ENCODE peak calls at places on chromosomes 1 and 21, in eight cellular contexts. A is neural progenitor cell, G is HCT116, Y is PC-3, U is hepatocyte, W is SK-N-SH, L is MM.1S, O is GM23338. B is an unnamed sample.

GRCh38 chr1:93814795-93815737 is 63.9 kb downstream of the DNTTIP2 start:
- DNase-seq in U (no peak), G (no peak), A (no peak), Y (no peak), W (no peak), L (no peak), O (peak), B (no peak)

GRCh38 chr1:204280099-204280498 is 66.3 kb upstream of the GOLT1A start:
- DNase-seq in Y (no peak), U (no peak), O (no peak), G (no peak), L (no peak), W (no peak), A (no peak), B (no peak)

GRCh38 chr1:155648207-155649147 is 38.5 kb downstream of the MSTO1 start:
- DNase-seq in G (peak), A (peak), L (no peak), O (peak), W (peak), Y (peak), U (peak), B (peak)

GRCh38 chr1:247531937-247532336 is 4.3 kb downstream of the OR2C3 start:
- DNase-seq in O (peak), U (no peak), W (no peak), Y (no peak), L (no peak), G (no peak), A (no peak), B (no peak)

GRCh38 chr1:161267332-161267731 is 8.8 kb downstream of the PCP4L1 start:
- DNase-seq in Y (no peak), G (no peak), W (no peak), O (no peak), L (no peak), A (no peak), U (no peak), B (no peak)

GRCh38 chr1:55600243-55600642 is 385.1 kb upstream of the USP24 start:
- DNase-seq in Y (no peak), W (no peak), G (no peak), O (no peak), U (no peak), A (no peak), L (no peak), B (no peak)

GRCh38 chr1:45843474-45843905 is 40.1 kb downstream of the MAST2 start:
- DNase-seq in G (no peak), Y (peak), A (no peak), L (peak), W (no peak), U (no peak), O (no peak), B (peak)

GRCh38 chr1:57638239-57638638 is 214.4 kb upstream of the DAB1 start:
- DNase-seq in U (no peak), G (no peak), A (no peak), Y (no peak), O (no peak), L (no peak), W (no peak), B (no peak)

GRCh38 chr21:39073717-39074116 is 109.5 kb downstream of the PSMG1 start:
- DNase-seq in A (no peak), U (no peak), G (no peak), L (no peak), Y (no peak), O (no peak), W (no peak), B (no peak)

GRCh38 chr21:38948377-38948776 is 142.6 kb downstream of the ETS2 start:
- DNase-seq in U (no peak), W (no peak), L (no peak), A (no peak), O (no peak), G (no peak), Y (no peak), B (no peak)

GRCh38 chr1:183572721-183573120 is 17.5 kb downstream of the NCF2 start:
- DNase-seq in L (no peak), O (no peak), W (no peak), A (no peak), U (no peak), G (no peak), Y (no peak), B (no peak)

GRCh38 chr1:3441449-3441848 is 13.0 kb upstream of the ARHGEF16 start:
- DNase-seq in A (no peak), L (no peak), G (no peak), Y (no peak), W (no peak), U (no peak), O (no peak), B (no peak)

GRCh38 chr1:17358557-17358956 is 13.4 kb upstream of the PADI6 start:
- DNase-seq in U (no peak), L (no peak), A (no peak), Y (no peak), G (no peak), O (no peak), W (no peak), B (no peak)

GRCh38 chr1:215081566-215082531 is 688 bp upstream of the KCNK2 start:
- DNase-seq in W (peak), L (no peak), Y (no peak), U (peak), A (peak), O (peak), G (no peak), B (no peak)

GRCh38 chr1:201756411-201756810 is 72.5 kb upstream of the IPO9 start:
- DNase-seq in U (peak), L (no peak), O (no peak), Y (peak), W (no peak), G (no peak), A (no peak), B (no peak)

GRCh38 chr1:56435434-56436337 is 143.7 kb downstream of the PLPP3 start:
- DNase-seq in U (no peak), A (peak), O (peak), W (no peak), L (no peak), Y (no peak), G (no peak), B (no peak)

GRCh38 chr1:154129392-154129970 is 25.4 kb downstream of the NUP210L start:
- DNase-seq in G (no peak), W (no peak), Y (peak), A (no peak), L (no peak), O (no peak), U (no peak), B (no peak)

GRCh38 chr1:28028873-28029654 is 59.3 kb downstream of the EYA3 start:
- DNase-seq in O (no peak), Y (no peak), A (no peak), W (no peak), U (no peak), L (peak), G (no peak), B (no peak)

GRCh38 chr1:16032388-16033100 is 10.7 kb downstream of the CLCNKA start:
- DNase-seq in W (peak), L (peak), O (peak), G (peak), Y (peak), A (peak), U (peak), B (peak)

GRCh38 chr1:217425528-217425927 is 205.4 kb downstream of the GPATCH2 start:
- DNase-seq in G (no peak), U (no peak), Y (no peak), O (no peak), W (no peak), L (no peak), A (peak), B (no peak)

GRCh38 chr1:110084226-110085078 is 14.0 kb upstream of the ALX3 start:
- DNase-seq in W (no peak), L (peak), U (peak), O (peak), G (no peak), Y (no peak), A (peak), B (no peak)

GRCh38 chr21:43921979-43922945 is 57.2 kb downstream of the AGPAT3 start:
- DNase-seq in W (no peak), G (no peak), Y (no peak), O (no peak), L (no peak), A (no peak), U (no peak), B (no peak)

GRCh38 chr1:63124666-63125191 is 197.6 kb upstream of the FOXD3 start:
- DNase-seq in G (no peak), Y (peak), L (peak), U (no peak), A (no peak), O (no peak), W (no peak), B (no peak)

GRCh38 chr1:84944767-84945486 is 51.9 kb upstream of the LPAR3 start:
- DNase-seq in Y (peak), U (peak), W (peak), L (peak), O (peak), A (peak), G (peak), B (peak)

GRCh38 chr1:182841368-182841988 is 2.3 kb downstream of the DHX9 start:
- DNase-seq in G (no peak), U (peak), O (no peak), A (peak), L (no peak), W (peak), Y (peak), B (peak)

GRCh38 chr1:92478393-92478792 is 8.3 kb downstream of the GFI1 start:
- DNase-seq in U (no peak), G (no peak), W (no peak), L (no peak), O (no peak), A (no peak), Y (peak), B (no peak)

GRCh38 chr1:92473781-92474495 is 12.8 kb downstream of the GFI1 start:
- DNase-seq in A (no peak), L (no peak), Y (no peak), U (no peak), W (no peak), G (no peak), O (no peak), B (no peak)

GRCh38 chr1:92479587-92479986 is 7.1 kb downstream of the GFI1 start:
- DNase-seq in U (no peak), O (no peak), W (no peak), A (no peak), Y (no peak), L (no peak), G (no peak), B (no peak)

GRCh38 chr1:92475029-92475428 is 11.7 kb downstream of the GFI1 start:
- DNase-seq in U (no peak), A (no peak), O (no peak), Y (no peak), L (no peak), W (no peak), G (no peak), B (no peak)

GRCh38 chr1:92476071-92476607 is 10.6 kb downstream of the GFI1 start:
- DNase-seq in G (no peak), L (no peak), O (peak), Y (no peak), A (no peak), U (no peak), W (no peak), B (peak)
- TF ChIP-seq EZH2phosphoT487 in G (no peak), L (no peak), O (no peak), Y (no peak), A (no peak), U (no peak), W (no peak), B (no peak)

GRCh38 chr1:179017383-179018326 is 8.0 kb upstream of the FAM20B start:
- DNase-seq in L (no peak), G (no peak), Y (peak), A (no peak), U (peak), O (no peak), W (no peak), B (no peak)

GRCh38 chr1:179012033-179012432 is 13.7 kb upstream of the FAM20B start:
- DNase-seq in O (no peak), G (no peak), A (no peak), L (no peak), Y (no peak), W (no peak), U (no peak), B (no peak)

GRCh38 chr1:179014123-179014522 is 11.6 kb upstream of the FAM20B start:
- DNase-seq in A (no peak), L (no peak), G (no peak), Y (no peak), W (no peak), O (no peak), U (no peak), B (no peak)

GRCh38 chr1:179015396-179015795 is 10.3 kb upstream of the FAM20B start:
- DNase-seq in L (no peak), Y (no peak), U (no peak), A (no peak), G (no peak), W (no peak), O (no peak), B (no peak)

GRCh38 chr1:179016694-179017382 is 8.9 kb upstream of the FAM20B start:
- DNase-seq in O (no peak), W (peak), A (no peak), L (no peak), G (peak), Y (peak), U (peak), B (no peak)
- TF ChIP-seq EZH2phosphoT487 in O (no peak), W (no peak), A (no peak), L (no peak), G (no peak), Y (no peak), U (no peak), B (no peak)

GRCh38 chr1:232291258-232291657 is 338.7 kb downstream of the SIPA1L2 start:
- DNase-seq in Y (no peak), L (no peak), O (no peak), A (no peak), U (no peak), W (no peak), G (no peak), B (no peak)
- TF ChIP-seq EZH2phosphoT487 in Y (no peak), L (no peak), O (no peak), A (no peak), U (no peak), W (no peak), G (no peak), B (no peak)

GRCh38 chr1:229438021-229438420 is 4.1 kb upstream of the ACTA1 start:
- DNase-seq in W (no peak), Y (no peak), L (peak), G (no peak), A (no peak), U (no peak), O (no peak), B (no peak)
- TF ChIP-seq EZH2phosphoT487 in W (no peak), Y (no peak), L (no peak), G (no peak), A (no peak), U (no peak), O (no peak), B (no peak)

GRCh38 chr1:200729863-200730262 is 8.8 kb upstream of the CAMSAP2 start:
- DNase-seq in L (no peak), U (no peak), G (no peak), Y (no peak), A (no peak), W (no peak), O (no peak), B (no peak)

GRCh38 chr1:200732438-200732837 is 6.3 kb upstream of the CAMSAP2 start:
- DNase-seq in Y (no peak), L (no peak), O (peak), G (no peak), W (no peak), U (no peak), A (no peak), B (no peak)

GRCh38 chr1:200737647-200738296 is 921 bp upstream of the CAMSAP2 start:
- DNase-seq in W (no peak), O (peak), G (no peak), U (no peak), Y (no peak), A (no peak), L (no peak), B (peak)

GRCh38 chr1:200731654-200732332 is 6.9 kb upstream of the CAMSAP2 start:
- DNase-seq in Y (no peak), G (no peak), O (no peak), U (no peak), A (no peak), L (no peak), W (no peak), B (no peak)

GRCh38 chr1:200733907-200734306 is 4.8 kb upstream of the CAMSAP2 start:
- DNase-seq in W (no peak), O (no peak), U (no peak), Y (peak), A (no peak), L (no peak), G (no peak), B (no peak)
- TF ChIP-seq EZH2phosphoT487 in W (no peak), O (no peak), U (no peak), Y (no peak), A (no peak), L (no peak), G (no peak), B (no peak)

DNA sequence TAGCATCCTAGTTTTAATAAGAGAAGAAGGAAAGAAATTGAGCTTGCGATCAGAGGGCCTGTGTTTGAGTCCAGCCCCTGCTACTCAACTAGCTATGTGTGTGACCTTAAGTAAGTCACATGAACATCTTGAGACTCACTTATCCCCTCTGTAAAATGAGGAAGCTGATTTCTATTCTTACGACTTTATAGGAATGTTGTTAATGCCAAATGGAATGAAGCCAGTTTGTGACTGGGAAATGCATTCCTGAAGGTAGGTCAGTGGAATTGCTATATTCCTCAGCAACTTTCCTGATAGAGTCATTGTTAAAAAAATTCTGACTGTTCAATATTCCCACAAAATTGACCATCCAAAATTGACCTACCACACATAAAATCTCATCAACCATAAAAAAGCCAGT is 14.9 kb downstream of the FASLG start:
- DNase-seq in W (no peak), G (no peak), U (no peak), Y (peak), L (no peak), O (no peak), A (no peak), B (no peak)
- TF ChIP-seq EZH2phosphoT487 in W (no peak), G (no peak), U (no peak), Y (no peak), L (no peak), O (no peak), A (no peak), B (no peak)